ENCODE peak calls at places on chromosome 21, in seven cellular contexts. G is AG08395; M is GM06990; Q is HFFc6; P is activated CD4-positive, alpha-beta T cell treated with anti-CD3 and anti-CD28 coated beads, Interleukin-2, amount 50 U/mL, for 48 hours; A is BE2C; H is Right ventricle myocardium superior. L is an unnamed sample.

GRCh38 chr21:31771685-31772084 is 39.8 kb upstream of the SCAF4 start:
- DNase-seq in M (no peak), A (no peak), H (no peak), P (no peak), G (no peak), Q (no peak), L (no peak)

GRCh38 chr21:37829043-37829442 is 87.2 kb downstream of the KCNJ6 start:
- DNase-seq in Q (no peak), H (no peak), A (no peak), G (no peak), P (no peak), M (no peak), L (no peak)

GRCh38 chr21:21463456-21463855 is 465.2 kb downstream of the NCAM2 start:
- DNase-seq in H (no peak), G (no peak), P (no peak), A (no peak), Q (no peak), M (no peak), L (no peak)

GRCh38 chr21:45541221-45542039 is 810 bp downstream of the SLC19A1 start:
- DNase-seq in H (peak), M (peak), Q (no peak), A (peak), P (peak), G (peak), L (no peak)

GRCh38 chr21:29257701-29258100 is 41.0 kb upstream of the BACH1 start:
- DNase-seq in A (no peak), H (no peak), M (no peak), G (no peak), Q (no peak), P (no peak), L (no peak)

GRCh38 chr21:41560701-41561158 is 52.8 kb upstream of the TMPRSS2 start:
- DNase-seq in M (no peak), A (no peak), G (no peak), H (no peak), Q (no peak), P (no peak), L (no peak)

GRCh38 chr21:15557925-15558324 is 171.9 kb upstream of the USP25 start:
- DNase-seq in H (no peak), G (no peak), M (no peak), Q (no peak), A (peak), P (no peak), L (no peak)

GRCh38 chr21:39527664-39528381 is 76.1 kb downstream of the SH3BGR start:
- DNase-seq in M (no peak), P (no peak), A (no peak), Q (no peak), H (peak), G (no peak), L (peak)

GRCh38 chr21:42818328-42818749 is 61.0 kb downstream of the WDR4 start:
- DNase-seq in A (peak), H (peak), G (peak), P (peak), M (no peak), Q (peak), L (peak)